ENCODE peak calls at places on chromosomes 4 and X, in five cellular contexts. One of them, this sample, is unnamed.

GRCh38 chr4:52051615-52052474 is 741 bp downstream of the SPATA18 start:
- DNase-seq in activated T-helper 1 cell treated with anti-CD3 and anti-CD28 coated beads, Interleukin-2, amount 50 U/mL, for 16 hours: no peak
- DNase-seq in stimulated activated CD4-positive, alpha-beta T cell treated with anti-CD3 and anti-CD28 coated beads, Interleukin-1b, Interleukin-23, amount 100 ng/mL, for 24 hours: no peak
- DNase-seq in iPS DF 19.7: peak
- DNase-seq in activated gamma-delta T cell treated with Interleukin-2 at 50 U/mL for 16 hours: no peak
- DNase-seq in this sample: no peak

GRCh38 chr4:1471443-1472147 is 65.4 kb upstream of the NKX1-1 start:
- DNase-seq in activated T-helper 1 cell treated with anti-CD3 and anti-CD28 coated beads, Interleukin-2, amount 50 U/mL, for 16 hours: no peak
- DNase-seq in stimulated activated CD4-positive, alpha-beta T cell treated with anti-CD3 and anti-CD28 coated beads, Interleukin-1b, Interleukin-23, amount 100 ng/mL, for 24 hours: no peak
- DNase-seq in iPS DF 19.7: no peak
- DNase-seq in activated gamma-delta T cell treated with Interleukin-2 at 50 U/mL for 16 hours: no peak
- DNase-seq in this sample: peak

GRCh38 chr4:142434519-142435224 is 411.4 kb downstream of the INPP4B start:
- DNase-seq in activated T-helper 1 cell treated with anti-CD3 and anti-CD28 coated beads, Interleukin-2, amount 50 U/mL, for 16 hours: no peak
- DNase-seq in stimulated activated CD4-positive, alpha-beta T cell treated with anti-CD3 and anti-CD28 coated beads, Interleukin-1b, Interleukin-23, amount 100 ng/mL, for 24 hours: no peak
- DNase-seq in iPS DF 19.7: no peak
- DNase-seq in activated gamma-delta T cell treated with Interleukin-2 at 50 U/mL for 16 hours: no peak
- DNase-seq in this sample: no peak

GRCh38 chr4:18536420-18536819 is 514.9 kb upstream of the LCORL start:
- DNase-seq in activated T-helper 1 cell treated with anti-CD3 and anti-CD28 coated beads, Interleukin-2, amount 50 U/mL, for 16 hours: no peak
- DNase-seq in stimulated activated CD4-positive, alpha-beta T cell treated with anti-CD3 and anti-CD28 coated beads, Interleukin-1b, Interleukin-23, amount 100 ng/mL, for 24 hours: no peak
- DNase-seq in iPS DF 19.7: peak
- DNase-seq in activated gamma-delta T cell treated with Interleukin-2 at 50 U/mL for 16 hours: no peak
- DNase-seq in this sample: no peak

GRCh38 chr4:122227202-122227601 is 75.1 kb downstream of the BLTP1 start:
- DNase-seq in activated T-helper 1 cell treated with anti-CD3 and anti-CD28 coated beads, Interleukin-2, amount 50 U/mL, for 16 hours: no peak
- DNase-seq in stimulated activated CD4-positive, alpha-beta T cell treated with anti-CD3 and anti-CD28 coated beads, Interleukin-1b, Interleukin-23, amount 100 ng/mL, for 24 hours: no peak
- DNase-seq in iPS DF 19.7: no peak
- DNase-seq in activated gamma-delta T cell treated with Interleukin-2 at 50 U/mL for 16 hours: no peak
- DNase-seq in this sample: no peak

GRCh38 chr4:109755656-109756055 is 25.8 kb upstream of the PLA2G12A start:
- DNase-seq in activated T-helper 1 cell treated with anti-CD3 and anti-CD28 coated beads, Interleukin-2, amount 50 U/mL, for 16 hours: no peak
- DNase-seq in stimulated activated CD4-positive, alpha-beta T cell treated with anti-CD3 and anti-CD28 coated beads, Interleukin-1b, Interleukin-23, amount 100 ng/mL, for 24 hours: no peak
- DNase-seq in iPS DF 19.7: no peak
- DNase-seq in activated gamma-delta T cell treated with Interleukin-2 at 50 U/mL for 16 hours: no peak
- DNase-seq in this sample: no peak

GRCh38 chrX:44470816-44471215 is 71.8 kb downstream of the FUNDC1 start:
- DNase-seq in activated T-helper 1 cell treated with anti-CD3 and anti-CD28 coated beads, Interleukin-2, amount 50 U/mL, for 16 hours: no peak
- DNase-seq in stimulated activated CD4-positive, alpha-beta T cell treated with anti-CD3 and anti-CD28 coated beads, Interleukin-1b, Interleukin-23, amount 100 ng/mL, for 24 hours: no peak
- DNase-seq in iPS DF 19.7: no peak
- DNase-seq in activated gamma-delta T cell treated with Interleukin-2 at 50 U/mL for 16 hours: no peak
- DNase-seq in this sample: no peak

GRCh38 chr4:175716956-175717355 is 95.1 kb downstream of the GPM6A start:
- DNase-seq in activated T-helper 1 cell treated with anti-CD3 and anti-CD28 coated beads, Interleukin-2, amount 50 U/mL, for 16 hours: no peak
- DNase-seq in stimulated activated CD4-positive, alpha-beta T cell treated with anti-CD3 and anti-CD28 coated beads, Interleukin-1b, Interleukin-23, amount 100 ng/mL, for 24 hours: no peak
- DNase-seq in iPS DF 19.7: no peak
- DNase-seq in activated gamma-delta T cell treated with Interleukin-2 at 50 U/mL for 16 hours: no peak
- DNase-seq in this sample: no peak

GRCh38 chrX:143500751-143501150 is 16.5 kb downstream of the SPANXN3 start:
- DNase-seq in activated T-helper 1 cell treated with anti-CD3 and anti-CD28 coated beads, Interleukin-2, amount 50 U/mL, for 16 hours: no peak
- DNase-seq in stimulated activated CD4-positive, alpha-beta T cell treated with anti-CD3 and anti-CD28 coated beads, Interleukin-1b, Interleukin-23, amount 100 ng/mL, for 24 hours: no peak
- DNase-seq in iPS DF 19.7: no peak
- DNase-seq in activated gamma-delta T cell treated with Interleukin-2 at 50 U/mL for 16 hours: no peak
- DNase-seq in this sample: no peak

GRCh38 chrX:33156152-33156726 is 55.1 kb downstream of the DMD start:
- DNase-seq in activated T-helper 1 cell treated with anti-CD3 and anti-CD28 coated beads, Interleukin-2, amount 50 U/mL, for 16 hours: no peak
- DNase-seq in stimulated activated CD4-positive, alpha-beta T cell treated with anti-CD3 and anti-CD28 coated beads, Interleukin-1b, Interleukin-23, amount 100 ng/mL, for 24 hours: no peak
- DNase-seq in iPS DF 19.7: no peak
- DNase-seq in activated gamma-delta T cell treated with Interleukin-2 at 50 U/mL for 16 hours: no peak
- DNase-seq in this sample: no peak

GRCh38 chr4:26860157-26860921 is at the start of gene STIM2:
- DNase-seq in activated T-helper 1 cell treated with anti-CD3 and anti-CD28 coated beads, Interleukin-2, amount 50 U/mL, for 16 hours: peak
- DNase-seq in stimulated activated CD4-positive, alpha-beta T cell treated with anti-CD3 and anti-CD28 coated beads, Interleukin-1b, Interleukin-23, amount 100 ng/mL, for 24 hours: peak
- DNase-seq in iPS DF 19.7: peak
- DNase-seq in activated gamma-delta T cell treated with Interleukin-2 at 50 U/mL for 16 hours: peak
- DNase-seq in this sample: peak

GRCh38 chrX:110992611-110993010 is 103.4 kb upstream of the PAK3 start:
- DNase-seq in activated T-helper 1 cell treated with anti-CD3 and anti-CD28 coated beads, Interleukin-2, amount 50 U/mL, for 16 hours: peak
- DNase-seq in stimulated activated CD4-positive, alpha-beta T cell treated with anti-CD3 and anti-CD28 coated beads, Interleukin-1b, Interleukin-23, amount 100 ng/mL, for 24 hours: no peak
- DNase-seq in iPS DF 19.7: peak
- DNase-seq in activated gamma-delta T cell treated with Interleukin-2 at 50 U/mL for 16 hours: no peak
- DNase-seq in this sample: peak

GRCh38 chr4:40912455-40913055 is 162.8 kb downstream of the NSUN7 start:
- DNase-seq in activated T-helper 1 cell treated with anti-CD3 and anti-CD28 coated beads, Interleukin-2, amount 50 U/mL, for 16 hours: no peak
- DNase-seq in stimulated activated CD4-positive, alpha-beta T cell treated with anti-CD3 and anti-CD28 coated beads, Interleukin-1b, Interleukin-23, amount 100 ng/mL, for 24 hours: no peak
- DNase-seq in iPS DF 19.7: no peak
- DNase-seq in activated gamma-delta T cell treated with Interleukin-2 at 50 U/mL for 16 hours: no peak
- DNase-seq in this sample: no peak

GRCh38 chrX:139201924-139202323 is 328.6 kb upstream of the F9 start:
- DNase-seq in activated T-helper 1 cell treated with anti-CD3 and anti-CD28 coated beads, Interleukin-2, amount 50 U/mL, for 16 hours: no peak
- DNase-seq in stimulated activated CD4-positive, alpha-beta T cell treated with anti-CD3 and anti-CD28 coated beads, Interleukin-1b, Interleukin-23, amount 100 ng/mL, for 24 hours: no peak
- DNase-seq in iPS DF 19.7: no peak
- DNase-seq in activated gamma-delta T cell treated with Interleukin-2 at 50 U/mL for 16 hours: no peak
- DNase-seq in this sample: peak

GRCh38 chr4:26000274-26000950 is 86.4 kb downstream of the SMIM20 start:
- DNase-seq in activated T-helper 1 cell treated with anti-CD3 and anti-CD28 coated beads, Interleukin-2, amount 50 U/mL, for 16 hours: no peak
- DNase-seq in stimulated activated CD4-positive, alpha-beta T cell treated with anti-CD3 and anti-CD28 coated beads, Interleukin-1b, Interleukin-23, amount 100 ng/mL, for 24 hours: no peak
- DNase-seq in iPS DF 19.7: no peak
- DNase-seq in activated gamma-delta T cell treated with Interleukin-2 at 50 U/mL for 16 hours: no peak
- DNase-seq in this sample: no peak

GRCh38 chrX:118702741-118703140 is 24.7 kb upstream of the IL13RA1 start:
- DNase-seq in activated T-helper 1 cell treated with anti-CD3 and anti-CD28 coated beads, Interleukin-2, amount 50 U/mL, for 16 hours: no peak
- DNase-seq in stimulated activated CD4-positive, alpha-beta T cell treated with anti-CD3 and anti-CD28 coated beads, Interleukin-1b, Interleukin-23, amount 100 ng/mL, for 24 hours: no peak
- DNase-seq in iPS DF 19.7: no peak
- DNase-seq in activated gamma-delta T cell treated with Interleukin-2 at 50 U/mL for 16 hours: no peak
- DNase-seq in this sample: peak

This sample was measured in SJCRH30.